ENCODE peak calls at places on chromosomes 3 and 15, in four cellular contexts. Y is left lung, V is fibroblast of mammary gland, Q is lung. U is an unnamed sample.

GRCh38 chr3:57068437-57069089 is 8.1 kb downstream of the SPATA12 start:
- DNase-seq in Y (peak; percentile 45), V (peak; percentile 97), Q (peak; percentile 52), U (peak; percentile 99)

GRCh38 chr3:102593754-102594602 is 159.2 kb downstream of the ZPLD1 start:
- DNase-seq in Y (no peak), V (no peak), Q (no peak), U (no peak)

GRCh38 chr15:100109486-100110035 is 232.2 kb downstream of the ADAMTS17 start:
- DNase-seq in Y (no peak), V (no peak), Q (no peak), U (no peak)

GRCh38 chr15:83356516-83357399 is 72.3 kb upstream of the BNC1 start:
- DNase-seq in Y (no peak), V (no peak), Q (no peak), U (no peak)

GRCh38 chr3:56998081-56998529 is 62.4 kb upstream of the SPATA12 start:
- DNase-seq in Y (no peak), V (no peak), Q (no peak), U (no peak)

GRCh38 chr15:69719527-69719926 is 266.9 kb downstream of the RPLP1 start:
- DNase-seq in Y (peak; percentile 65), V (no peak), Q (no peak), U (no peak)

GRCh38 chr3:66028457-66028856 is 10.3 kb downstream of the MAGI1 start:
- DNase-seq in Y (no peak), V (no peak), Q (no peak), U (no peak)

GRCh38 chr15:74983725-74984231 is 11.6 kb upstream of the SCAMP5 start:
- DNase-seq in Y (no peak), V (peak; percentile 56), Q (no peak), U (no peak)

GRCh38 chr15:52233405-52233804 is 42.2 kb upstream of the GNB5 start:
- DNase-seq in Y (no peak), V (no peak), Q (no peak), U (no peak)

GRCh38 chr3:34364345-34364744 is 565.9 kb downstream of the PDCD6IP start:
- DNase-seq in Y (no peak), V (no peak), Q (no peak), U (no peak)

DNA sequence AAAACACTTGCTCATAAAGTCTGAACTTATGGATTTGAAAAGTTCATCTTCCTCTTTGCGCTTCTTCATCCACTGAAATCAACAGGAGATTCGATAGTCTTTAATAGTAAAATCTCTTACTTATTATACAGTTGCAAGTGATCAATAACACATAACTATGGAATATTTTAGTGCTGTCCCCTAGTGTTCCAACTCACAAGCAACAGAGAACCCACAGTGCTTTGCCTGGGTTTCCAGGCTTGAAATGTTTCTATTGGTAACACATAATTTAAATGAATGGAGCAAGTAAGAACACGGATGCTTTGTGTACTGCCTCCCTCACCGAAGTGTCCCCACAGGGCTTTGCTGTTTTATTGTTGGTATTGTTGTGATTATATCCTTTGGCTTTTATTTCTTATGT is 93.5 kb downstream of the WDR72 start:
- DNase-seq in Y (no peak), V (no peak), Q (no peak), U (no peak)
- TF ChIP-seq CTCF in Y (no peak), V (no peak), Q (no peak), U (no peak)

GRCh38 chr15:39584266-39584659 is 3.4 kb downstream of the THBS1 start:
- DNase-seq in Y (no peak), V (no peak), Q (no peak), U (no peak)
- H3K4me3 ChIP-seq in Y (no peak overlapping the region), V (peak overlapping the region; percentile 85), Q (no peak overlapping the region), U (peak overlapping the region; percentile 77)

GRCh38 chr3:35745802-35746484 is 106.6 kb downstream of the ARPP21 start:
- DNase-seq in Y (no peak), V (no peak), Q (no peak), U (no peak)

GRCh38 chr3:35743218-35743617 is 103.9 kb downstream of the ARPP21 start:
- DNase-seq in Y (no peak), V (no peak), Q (no peak), U (no peak)

GRCh38 chr3:35744419-35744818 is 105.1 kb downstream of the ARPP21 start:
- DNase-seq in Y (no peak), V (no peak), Q (no peak), U (no peak)

DNA sequence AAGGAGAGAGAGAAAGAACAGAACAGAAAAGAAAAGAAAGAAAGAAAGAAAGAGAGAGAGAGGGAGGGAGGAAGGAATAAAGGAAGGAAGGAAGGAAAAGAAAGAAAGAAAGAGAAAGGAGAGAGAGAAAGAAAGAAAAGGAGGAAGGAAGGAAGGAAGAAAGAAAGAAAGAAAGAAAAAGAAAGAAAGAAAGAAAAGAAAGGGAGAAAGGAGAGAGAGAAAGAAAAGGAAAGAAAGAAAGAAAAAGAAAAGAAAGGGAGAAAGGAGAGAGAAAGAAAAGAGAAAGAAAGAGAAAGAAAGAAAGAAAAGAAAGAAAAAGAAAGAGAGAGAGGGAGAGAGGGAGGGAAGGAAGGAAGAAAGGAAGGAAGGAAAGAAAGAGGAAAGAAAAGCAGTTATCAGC is 108.8 kb downstream of the ARPP21 start:
- DNase-seq in Y (no peak), V (no peak), Q (no peak), U (no peak)
- TF ChIP-seq CTCF in Y (no peak), V (no peak), Q (no peak), U (no peak)

GRCh38 chr15:80152896-80153876 is at the start of gene FAH:
- DNase-seq in Y (no peak), V (peak; percentile 47), Q (peak; percentile 70), U (peak; percentile 57)
- H3K4me3 ChIP-seq in Y (peak within 1 kb of the TSS; percentile 48), V (peak within 1 kb of the TSS; percentile 77), Q (peak within 1 kb of the TSS; percentile 29), U (peak within 1 kb of the TSS; percentile 80)

DNA sequence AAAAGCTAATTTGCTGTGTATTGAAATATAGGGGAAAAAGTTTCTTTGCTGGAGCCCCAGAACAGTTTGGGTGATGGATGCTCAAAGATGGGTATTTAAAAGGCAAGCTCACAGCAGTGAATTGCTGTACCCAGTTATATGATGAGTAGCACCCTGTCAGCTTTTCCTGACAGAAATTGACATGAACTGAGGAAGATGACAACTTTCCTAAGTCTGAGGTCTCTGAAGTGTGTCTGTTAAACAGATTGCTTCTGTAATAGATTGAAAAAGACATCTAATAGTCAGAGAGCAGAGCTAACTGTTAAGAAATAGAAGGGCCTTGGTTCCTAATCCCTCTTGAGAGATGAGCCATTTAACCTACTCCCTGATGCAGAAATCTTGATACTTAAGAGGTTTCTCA is 1278.0 kb upstream of the ALCAM start:
- DNase-seq in Y (no peak), V (no peak), Q (no peak), U (no peak)
- TF ChIP-seq CTCF in Y (no peak), V (no peak), Q (no peak), U (no peak)

GRCh38 chr15:64772964-64773363 is 2.4 kb downstream of the RBPMS2 start:
- DNase-seq in Y (no peak), V (no peak), Q (no peak), U (no peak)

GRCh38 chr15:64772488-64772887 is 2.9 kb downstream of the RBPMS2 start:
- DNase-seq in Y (no peak), V (no peak), Q (no peak), U (no peak)

GRCh38 chr15:64775551-64776401 is at the start of gene RBPMS2:
- DNase-seq in Y (no peak), V (no peak), Q (no peak), U (no peak)

GRCh38 chr15:64774556-64775523 is 549 bp downstream of the RBPMS2 start:
- DNase-seq in Y (no peak), V (no peak), Q (no peak), U (no peak)

DNA sequence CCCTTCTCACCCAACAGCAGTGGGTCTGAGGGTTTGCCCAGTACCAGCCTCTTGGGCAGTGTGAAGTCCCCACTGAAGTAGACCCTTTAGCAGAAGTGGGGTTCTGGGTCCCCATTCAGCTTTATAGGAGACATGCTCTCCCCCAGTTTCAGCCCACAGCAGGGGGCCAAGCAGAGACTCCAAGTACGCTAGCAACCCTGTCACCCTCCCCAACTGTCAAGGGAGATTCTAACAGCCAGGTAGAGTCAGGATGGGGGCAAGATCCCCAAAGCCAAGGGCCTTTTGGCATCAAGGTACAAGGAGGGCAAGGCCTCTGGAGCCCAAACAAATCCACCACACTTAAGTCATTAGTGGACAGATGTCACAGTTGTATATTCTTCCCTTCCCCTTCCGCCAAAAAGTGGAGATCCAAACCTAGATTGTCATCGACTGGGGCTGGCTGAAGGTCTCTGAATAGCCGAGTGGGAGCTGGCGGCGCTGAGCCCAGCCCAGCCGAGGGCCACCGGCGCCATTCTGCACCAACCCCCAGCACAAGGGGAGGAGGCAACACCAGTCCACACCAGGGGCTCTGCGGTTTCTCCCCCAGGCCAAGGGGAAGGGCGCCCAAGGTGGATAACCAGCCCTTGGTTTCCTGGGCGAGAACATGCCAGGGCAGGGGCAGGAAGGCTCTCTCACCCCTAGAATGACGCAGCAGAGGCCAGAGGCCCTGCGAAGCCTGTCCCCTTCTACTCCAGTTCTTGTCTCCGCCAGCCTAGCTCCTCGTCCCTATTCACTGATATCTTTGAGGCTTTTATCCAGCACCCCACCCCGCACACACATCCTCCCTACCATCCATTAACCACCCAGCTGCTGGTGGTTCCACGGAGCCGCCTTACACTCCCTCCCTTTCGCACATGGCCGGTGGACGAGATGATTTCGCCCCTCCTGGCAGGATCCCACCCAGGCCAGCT is 1.5 kb downstream of the RBPMS2 start:
- DNase-seq in Y (no peak), V (no peak), Q (no peak), U (no peak)
- H3K4me3 ChIP-seq in Y (peak overlapping the region; percentile 38), V (no peak overlapping the region), Q (no peak overlapping the region), U (no peak overlapping the region)